ENCODE peak calls at places on chromosomes 12 and 14, in four cellular contexts. R is K562, H is neural progenitor cell, B is mammary epithelial cell. G is an unnamed sample.
A peak's percentile ranks its signal among the peaks of the same experiment; 100 is the strongest.

GRCh38 chr12:56988207-56988739 is 18.1 kb downstream of the ZBTB39 start:
- DNase-seq in R (peak; percentile 92), H (no peak), B (no peak), G (peak; percentile 32)

GRCh38 chr12:64995831-64996230 is 125.3 kb downstream of the WIF1 start:
- DNase-seq in R (no peak), H (no peak), B (peak; percentile 69), G (peak; percentile 2)

GRCh38 chr12:103742349-103742784 is 98.7 kb downstream of the NT5DC3 start:
- DNase-seq in R (no peak), H (no peak), B (peak; percentile 39), G (peak; percentile 10)

GRCh38 chr14:29166507-29166906 is 399.9 kb downstream of the FOXG1 start:
- DNase-seq in R (peak; percentile 2), H (no peak), B (no peak), G (no peak)

GRCh38 chr12:52189376-52190174 is 2.2 kb downstream of the KRT80 start:
- DNase-seq in R (no peak), H (no peak), B (no peak), G (peak; percentile 77)

GRCh38 chr14:32702571-32702970 is 236.1 kb upstream of the NPAS3 start:
- DNase-seq in R (no peak), H (peak; percentile 78), B (peak; percentile 21), G (no peak)

GRCh38 chr14:31096255-31096654 is 70.1 kb upstream of the STRN3 start:
- DNase-seq in R (no peak), H (no peak), B (peak; percentile 41), G (peak; percentile 29)

GRCh38 chr14:95840094-95840493 is 36.5 kb upstream of the TUNAR start:
- DNase-seq in R (no peak), H (no peak), B (no peak), G (no peak)

GRCh38 chr12:3604750-3605638 is 114.0 kb downstream of the PRMT8 start:
- DNase-seq in R (no peak), H (peak; percentile 39), B (peak; percentile 61), G (peak; percentile 1)

GRCh38 chr14:100393906-100394732 is 71.0 kb downstream of the SLC25A47 start:
- DNase-seq in R (no peak), H (no peak), B (no peak), G (no peak)

GRCh38 chr14:53999061-53999488 is 42.5 kb upstream of the BMP4 start:
- DNase-seq in R (no peak), H (peak; percentile 12), B (peak; percentile 40), G (peak; percentile 15)

GRCh38 chr14:106838991-106839769 is 1312.8 kb downstream of the TMEM121 start:
- DNase-seq in R (no peak), H (no peak), B (no peak), G (no peak)

GRCh38 chr12:82687020-82687951 is 580 bp downstream of the TMTC2 start:
- DNase-seq in R (no peak), H (peak; percentile 72), B (peak; percentile 71), G (peak; percentile 25)

GRCh38 chr14:33567736-33568124 is 383.1 kb downstream of the EGLN3 start:
- DNase-seq in R (no peak), H (no peak), B (no peak), G (peak; percentile 15)

GRCh38 chr14:102171173-102172020 is 31.7 kb downstream of the WDR20 start:
- DNase-seq in R (no peak), H (no peak), B (no peak), G (no peak)

GRCh38 chr14:79608426-79608825 is 602.9 kb downstream of the DIO2 start:
- DNase-seq in R (no peak), H (no peak), B (peak; percentile 17), G (no peak)

GRCh38 chr12:56119361-56119796 is 1.3 kb downstream of the ZC3H10 start:
- DNase-seq in R (peak; percentile 87), H (peak; percentile 87), B (peak; percentile 70), G (peak; percentile 95)

GRCh38 chr12:64566882-64567517 is 43.3 kb upstream of the RASSF3 start:
- DNase-seq in R (no peak), H (peak; percentile 11), B (no peak), G (no peak)

GRCh38 chr14:22489957-22490950 is 98.8 kb downstream of the DAD1 start:
- DNase-seq in R (no peak), H (no peak), B (no peak), G (no peak)

GRCh38 chr12:82425241-82425640 is 66.9 kb downstream of the METTL25 start:
- DNase-seq in R (no peak), H (no peak), B (peak; percentile 66), G (peak; percentile 27)

GRCh38 chr14:54566410-54567223 is at the start of gene SAMD4A:
- DNase-seq in R (peak; percentile 68), H (peak; percentile 84), B (peak; percentile 83), G (peak; percentile 90)

GRCh38 chr12:74401035-74401434 is 136.6 kb upstream of the ATXN7L3B start:
- DNase-seq in R (no peak), H (no peak), B (no peak), G (no peak)

GRCh38 chr14:65860956-65861631 is 448.6 kb downstream of the FUT8 start:
- DNase-seq in R (no peak), H (no peak), B (no peak), G (no peak)

GRCh38 chr12:12736759-12737676 is 19.9 kb downstream of the CDKN1B start:
- DNase-seq in R (peak; percentile 32), H (peak; percentile 32), B (peak; percentile 27), G (peak; percentile 91)

GRCh38 chr12:120639771-120640721 is at the start of gene CABP1:
- DNase-seq in R (peak; percentile 83), H (peak; percentile 85), B (no peak), G (no peak)
- TF ChIP-seq EZH2 in R (no peak), H (no peak), B (peak; percentile 26), G (peak; percentile 87)

GRCh38 chr12:45549503-45549902 is 180.0 kb upstream of the ARID2 start:
- DNase-seq in R (no peak), H (no peak), B (no peak), G (no peak)

GRCh38 chr12:45543887-45544286 is 185.6 kb upstream of the ARID2 start:
- DNase-seq in R (peak; percentile 71), H (peak; percentile 79), B (peak; percentile 55), G (peak; percentile 70)

GRCh38 chr12:45546545-45546944 is 183.0 kb upstream of the ARID2 start:
- DNase-seq in R (no peak), H (no peak), B (no peak), G (no peak)

GRCh38 chr12:45547132-45547531 is 182.4 kb upstream of the ARID2 start:
- DNase-seq in R (no peak), H (no peak), B (no peak), G (no peak)

GRCh38 chr12:45547822-45548221 is 181.7 kb upstream of the ARID2 start:
- DNase-seq in R (no peak), H (no peak), B (no peak), G (no peak)
- TF ChIP-seq CTCF in R (no peak), H (no peak), B (no peak), G (no peak)

GRCh38 chr14:104129556-104129955 is 8.8 kb upstream of the KIF26A start:
- DNase-seq in R (no peak), H (no peak), B (no peak), G (no peak)
- H3K9me3 ChIP-seq in R (no peaks in the 10 kb centered on the region), H (peaks cover 3% of the 10 kb centered on the region), B (peaks cover 6% of the 10 kb centered on the region), G (no peaks in the 10 kb centered on the region)

GRCh38 chr12:106031736-106032135 is 107.0 kb downstream of the NUAK1 start:
- DNase-seq in R (no peak), H (no peak), B (no peak), G (no peak)
- TF ChIP-seq EZH2 in R (no peak), H (no peak), B (no peak), G (no peak)

G was measured in fibroblast of lung.